ENCODE peak calls at places on chromosomes 3 and 15, in eight cellular contexts. One of them, this sample, is unnamed.

GRCh38 chr15:87949934-87950298 is 306.6 kb downstream of the NTRK3 start:
- DNase-seq in AG04450: no peak
- DNase-seq in HCT116: no peak
- DNase-seq in activated B cell treated with CpG ODN at 0.5 μM for 24 hours: no peak
- DNase-seq in epithelial cell of esophagus: no peak
- DNase-seq in GM13976: no peak
- DNase-seq in neural crest cell: no peak
- DNase-seq in fibroblast of pulmonary artery: no peak
- DNase-seq in this sample: no peak

GRCh38 chr3:31343075-31343474 is 189.7 kb upstream of the STT3B start:
- DNase-seq in AG04450: no peak
- DNase-seq in neural crest cell: no peak
- DNase-seq in GM13976: no peak
- DNase-seq in fibroblast of pulmonary artery: no peak
- DNase-seq in HCT116: no peak
- DNase-seq in activated B cell treated with CpG ODN at 0.5 μM for 24 hours: no peak
- DNase-seq in epithelial cell of esophagus: no peak
- DNase-seq in this sample: peak

GRCh38 chr3:126683506-126683905 is 20.5 kb upstream of the CHCHD6 start:
- DNase-seq in epithelial cell of esophagus: peak
- DNase-seq in neural crest cell: no peak
- DNase-seq in activated B cell treated with CpG ODN at 0.5 μM for 24 hours: no peak
- DNase-seq in HCT116: no peak
- DNase-seq in AG04450: no peak
- DNase-seq in fibroblast of pulmonary artery: no peak
- DNase-seq in GM13976: no peak
- DNase-seq in this sample: no peak

GRCh38 chr15:70557506-70558258 is 205.7 kb downstream of the UACA start:
- DNase-seq in activated B cell treated with CpG ODN at 0.5 μM for 24 hours: no peak
- DNase-seq in neural crest cell: no peak
- DNase-seq in epithelial cell of esophagus: no peak
- DNase-seq in AG04450: no peak
- DNase-seq in fibroblast of pulmonary artery: no peak
- DNase-seq in GM13976: no peak
- DNase-seq in HCT116: no peak
- DNase-seq in this sample: no peak

GRCh38 chr3:128091586-128091985 is 32.0 kb downstream of the RUVBL1 start:
- DNase-seq in activated B cell treated with CpG ODN at 0.5 μM for 24 hours: no peak
- DNase-seq in fibroblast of pulmonary artery: no peak
- DNase-seq in GM13976: no peak
- DNase-seq in AG04450: no peak
- DNase-seq in epithelial cell of esophagus: no peak
- DNase-seq in neural crest cell: no peak
- DNase-seq in HCT116: no peak
- DNase-seq in this sample: no peak

GRCh38 chr15:63915888-63916731 is 82.4 kb upstream of the HERC1 start:
- DNase-seq in fibroblast of pulmonary artery: peak
- DNase-seq in HCT116: no peak
- DNase-seq in GM13976: no peak
- DNase-seq in neural crest cell: no peak
- DNase-seq in epithelial cell of esophagus: peak
- DNase-seq in activated B cell treated with CpG ODN at 0.5 μM for 24 hours: no peak
- DNase-seq in AG04450: no peak
- DNase-seq in this sample: peak

GRCh38 chr15:44537728-44538240 is 837 bp downstream of the EIF3J start:
- DNase-seq in fibroblast of pulmonary artery: peak
- DNase-seq in activated B cell treated with CpG ODN at 0.5 μM for 24 hours: no peak
- DNase-seq in AG04450: no peak
- DNase-seq in epithelial cell of esophagus: peak
- DNase-seq in GM13976: peak
- DNase-seq in neural crest cell: no peak
- DNase-seq in HCT116: no peak
- DNase-seq in this sample: peak

GRCh38 chr3:142934897-142935269 is 28.6 kb downstream of the PAQR9 start:
- DNase-seq in activated B cell treated with CpG ODN at 0.5 μM for 24 hours: no peak
- DNase-seq in neural crest cell: no peak
- DNase-seq in fibroblast of pulmonary artery: no peak
- DNase-seq in epithelial cell of esophagus: no peak
- DNase-seq in HCT116: no peak
- DNase-seq in GM13976: no peak
- DNase-seq in AG04450: no peak
- DNase-seq in this sample: no peak

GRCh38 chr3:27114684-27115083 is 254.5 kb downstream of the NEK10 start:
- DNase-seq in GM13976: no peak
- DNase-seq in neural crest cell: no peak
- DNase-seq in HCT116: no peak
- DNase-seq in activated B cell treated with CpG ODN at 0.5 μM for 24 hours: no peak
- DNase-seq in AG04450: no peak
- DNase-seq in epithelial cell of esophagus: peak
- DNase-seq in fibroblast of pulmonary artery: no peak
- DNase-seq in this sample: no peak

GRCh38 chr3:98741121-98741716 is 21.9 kb upstream of the ST3GAL6 start:
- DNase-seq in fibroblast of pulmonary artery: peak
- DNase-seq in neural crest cell: no peak
- DNase-seq in epithelial cell of esophagus: peak
- DNase-seq in activated B cell treated with CpG ODN at 0.5 μM for 24 hours: no peak
- DNase-seq in AG04450: no peak
- DNase-seq in GM13976: no peak
- DNase-seq in HCT116: no peak
- DNase-seq in this sample: peak

GRCh38 chr3:16840111-16840444 is 44.7 kb upstream of the PLCL2 start:
- DNase-seq in AG04450: no peak
- DNase-seq in GM13976: no peak
- DNase-seq in neural crest cell: no peak
- DNase-seq in fibroblast of pulmonary artery: no peak
- DNase-seq in epithelial cell of esophagus: no peak
- DNase-seq in activated B cell treated with CpG ODN at 0.5 μM for 24 hours: no peak
- DNase-seq in HCT116: no peak
- DNase-seq in this sample: no peak

GRCh38 chr3:127074900-127075360 is 92.0 kb downstream of the PLXNA1 start:
- DNase-seq in activated B cell treated with CpG ODN at 0.5 μM for 24 hours: no peak
- DNase-seq in AG04450: no peak
- DNase-seq in HCT116: no peak
- DNase-seq in GM13976: peak
- DNase-seq in epithelial cell of esophagus: peak
- DNase-seq in neural crest cell: no peak
- DNase-seq in fibroblast of pulmonary artery: peak
- DNase-seq in this sample: peak

GRCh38 chr15:39115379-39116057 is 465.4 kb upstream of the THBS1 start:
- DNase-seq in neural crest cell: no peak
- DNase-seq in activated B cell treated with CpG ODN at 0.5 μM for 24 hours: no peak
- DNase-seq in AG04450: no peak
- DNase-seq in fibroblast of pulmonary artery: no peak
- DNase-seq in epithelial cell of esophagus: peak
- DNase-seq in GM13976: no peak
- DNase-seq in HCT116: no peak
- DNase-seq in this sample: no peak
- TF ChIP-seq CTCF in neural crest cell: no peak
- TF ChIP-seq CTCF in activated B cell treated with CpG ODN at 0.5 μM for 24 hours: no peak
- TF ChIP-seq CTCF in AG04450: no peak
- TF ChIP-seq CTCF in fibroblast of pulmonary artery: no peak
- TF ChIP-seq CTCF in epithelial cell of esophagus: no peak
- TF ChIP-seq CTCF in GM13976: no peak
- TF ChIP-seq CTCF in HCT116: no peak
- TF ChIP-seq CTCF in this sample: no peak

GRCh38 chr3:156005698-156006097 is 114.7 kb upstream of the KCNAB1 start:
- DNase-seq in AG04450: no peak
- DNase-seq in fibroblast of pulmonary artery: no peak
- DNase-seq in neural crest cell: no peak
- DNase-seq in epithelial cell of esophagus: no peak
- DNase-seq in HCT116: no peak
- DNase-seq in GM13976: no peak
- DNase-seq in activated B cell treated with CpG ODN at 0.5 μM for 24 hours: no peak
- DNase-seq in this sample: no peak

GRCh38 chr3:156014456-156014855 is 105.9 kb upstream of the KCNAB1 start:
- DNase-seq in neural crest cell: no peak
- DNase-seq in epithelial cell of esophagus: no peak
- DNase-seq in GM13976: no peak
- DNase-seq in activated B cell treated with CpG ODN at 0.5 μM for 24 hours: no peak
- DNase-seq in fibroblast of pulmonary artery: no peak
- DNase-seq in AG04450: no peak
- DNase-seq in HCT116: no peak
- DNase-seq in this sample: no peak

GRCh38 chr3:156010829-156011228 is 109.5 kb upstream of the KCNAB1 start:
- DNase-seq in AG04450: no peak
- DNase-seq in GM13976: no peak
- DNase-seq in epithelial cell of esophagus: peak
- DNase-seq in HCT116: peak
- DNase-seq in neural crest cell: no peak
- DNase-seq in activated B cell treated with CpG ODN at 0.5 μM for 24 hours: no peak
- DNase-seq in fibroblast of pulmonary artery: peak
- DNase-seq in this sample: peak
- TF ChIP-seq CTCF in AG04450: no peak
- TF ChIP-seq CTCF in GM13976: peak
- TF ChIP-seq CTCF in epithelial cell of esophagus: peak
- TF ChIP-seq CTCF in HCT116: peak
- TF ChIP-seq CTCF in neural crest cell: peak
- TF ChIP-seq CTCF in activated B cell treated with CpG ODN at 0.5 μM for 24 hours: no peak
- TF ChIP-seq CTCF in fibroblast of pulmonary artery: peak
- TF ChIP-seq CTCF in this sample: peak

GRCh38 chr3:13648060-13648743 is 99.3 kb downstream of the FBLN2 start:
- DNase-seq in AG04450: peak
- DNase-seq in activated B cell treated with CpG ODN at 0.5 μM for 24 hours: peak
- DNase-seq in GM13976: peak
- DNase-seq in fibroblast of pulmonary artery: peak
- DNase-seq in neural crest cell: peak
- DNase-seq in epithelial cell of esophagus: peak
- DNase-seq in HCT116: peak
- DNase-seq in this sample: peak
- TF ChIP-seq CTCF in AG04450: peak
- TF ChIP-seq CTCF in activated B cell treated with CpG ODN at 0.5 μM for 24 hours: peak
- TF ChIP-seq CTCF in GM13976: peak
- TF ChIP-seq CTCF in fibroblast of pulmonary artery: peak
- TF ChIP-seq CTCF in neural crest cell: peak
- TF ChIP-seq CTCF in epithelial cell of esophagus: peak
- TF ChIP-seq CTCF in HCT116: peak
- TF ChIP-seq CTCF in this sample: peak

GRCh38 chr15:94131875-94132274 is 99.5 kb upstream of the MCTP2 start:
- DNase-seq in epithelial cell of esophagus: peak
- DNase-seq in HCT116: no peak
- DNase-seq in fibroblast of pulmonary artery: no peak
- DNase-seq in AG04450: no peak
- DNase-seq in GM13976: no peak
- DNase-seq in activated B cell treated with CpG ODN at 0.5 μM for 24 hours: no peak
- DNase-seq in neural crest cell: no peak
- DNase-seq in this sample: no peak
- TF ChIP-seq CTCF in epithelial cell of esophagus: no peak
- TF ChIP-seq CTCF in HCT116: no peak
- TF ChIP-seq CTCF in fibroblast of pulmonary artery: no peak
- TF ChIP-seq CTCF in AG04450: no peak
- TF ChIP-seq CTCF in GM13976: peak
- TF ChIP-seq CTCF in activated B cell treated with CpG ODN at 0.5 μM for 24 hours: no peak
- TF ChIP-seq CTCF in neural crest cell: no peak
- TF ChIP-seq CTCF in this sample: no peak

DNA sequence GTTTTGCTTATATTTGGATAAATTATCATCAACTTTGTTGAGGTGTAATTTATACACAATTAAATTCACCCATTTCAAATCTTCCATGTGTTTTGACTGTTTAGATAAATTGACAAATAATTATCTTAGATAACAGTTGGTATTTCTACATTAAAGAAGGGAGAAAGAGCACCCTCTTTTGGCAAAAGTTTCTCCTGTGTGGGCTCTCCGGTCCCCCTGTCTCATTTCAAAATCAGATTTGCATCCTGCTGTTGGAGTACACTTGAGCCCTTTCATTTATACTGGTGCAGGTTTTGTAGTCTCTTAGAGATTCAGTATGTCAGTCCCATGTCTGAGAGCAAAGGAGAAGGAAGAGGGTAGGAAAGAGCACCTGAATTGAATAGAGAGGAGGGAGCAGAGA is 49.4 kb downstream of the NKIRAS1 start:
- DNase-seq in HCT116: no peak
- DNase-seq in fibroblast of pulmonary artery: no peak
- DNase-seq in neural crest cell: no peak
- DNase-seq in activated B cell treated with CpG ODN at 0.5 μM for 24 hours: no peak
- DNase-seq in epithelial cell of esophagus: no peak
- DNase-seq in AG04450: no peak
- DNase-seq in GM13976: no peak
- DNase-seq in this sample: no peak
- TF ChIP-seq CTCF in HCT116: peak
- TF ChIP-seq CTCF in fibroblast of pulmonary artery: no peak
- TF ChIP-seq CTCF in neural crest cell: no peak
- TF ChIP-seq CTCF in activated B cell treated with CpG ODN at 0.5 μM for 24 hours: no peak
- TF ChIP-seq CTCF in epithelial cell of esophagus: no peak
- TF ChIP-seq CTCF in AG04450: no peak
- TF ChIP-seq CTCF in GM13976: peak
- TF ChIP-seq CTCF in this sample: no peak

GRCh38 chr3:5006755-5007202 is 27.5 kb downstream of the BHLHE40 start:
- DNase-seq in AG04450: no peak
- DNase-seq in activated B cell treated with CpG ODN at 0.5 μM for 24 hours: peak
- DNase-seq in epithelial cell of esophagus: peak
- DNase-seq in neural crest cell: no peak
- DNase-seq in HCT116: no peak
- DNase-seq in fibroblast of pulmonary artery: no peak
- DNase-seq in GM13976: peak
- DNase-seq in this sample: no peak
- TF ChIP-seq CTCF in AG04450: no peak
- TF ChIP-seq CTCF in activated B cell treated with CpG ODN at 0.5 μM for 24 hours: no peak
- TF ChIP-seq CTCF in epithelial cell of esophagus: no peak
- TF ChIP-seq CTCF in neural crest cell: no peak
- TF ChIP-seq CTCF in HCT116: no peak
- TF ChIP-seq CTCF in fibroblast of pulmonary artery: no peak
- TF ChIP-seq CTCF in GM13976: no peak
- TF ChIP-seq CTCF in this sample: no peak

DNA sequence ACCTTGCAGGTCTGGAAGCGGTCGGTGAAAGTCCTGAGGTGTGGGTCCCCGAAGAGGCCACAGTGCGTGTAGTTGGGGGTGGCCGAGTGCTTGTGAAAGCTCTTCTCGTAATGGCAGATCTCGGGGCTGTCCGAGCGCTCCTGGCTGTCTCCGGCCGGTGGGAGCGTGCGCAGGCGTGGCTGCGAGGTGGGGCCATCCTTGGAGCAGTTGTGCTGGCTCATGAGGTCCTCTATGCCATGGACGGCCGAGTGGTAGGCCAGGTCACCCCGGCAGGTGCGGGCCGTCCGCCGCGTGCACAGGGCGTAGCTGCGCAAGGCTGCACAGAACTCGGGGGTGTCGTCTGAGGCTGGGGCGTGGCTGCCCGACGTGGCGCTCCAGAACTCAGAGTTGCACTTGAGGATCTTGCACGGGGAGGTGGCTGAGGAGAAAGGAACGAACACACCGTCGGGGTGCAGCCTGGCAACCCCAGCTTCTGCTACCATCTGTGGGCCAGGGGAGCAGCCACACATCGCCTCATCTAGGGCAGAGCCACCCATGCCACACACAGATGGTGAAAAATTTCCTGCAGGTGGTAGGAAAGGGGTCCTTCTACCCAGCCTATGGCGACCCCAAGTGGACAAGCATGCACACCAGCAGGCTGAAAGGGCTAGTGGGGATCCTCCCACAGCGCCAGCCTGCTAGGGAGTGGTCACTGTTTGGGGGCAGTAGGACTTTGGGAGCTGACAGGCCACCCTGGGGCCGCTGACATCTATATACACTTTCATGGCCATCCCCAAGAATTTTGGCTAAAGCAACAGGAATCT is 36.7 kb downstream of the RGMA start:
- DNase-seq in HCT116: no peak
- DNase-seq in activated B cell treated with CpG ODN at 0.5 μM for 24 hours: no peak
- DNase-seq in fibroblast of pulmonary artery: no peak
- DNase-seq in neural crest cell: no peak
- DNase-seq in epithelial cell of esophagus: no peak
- DNase-seq in AG04450: no peak
- DNase-seq in GM13976: no peak
- DNase-seq in this sample: no peak
- TF ChIP-seq CTCF in HCT116: peak
- TF ChIP-seq CTCF in activated B cell treated with CpG ODN at 0.5 μM for 24 hours: no peak
- TF ChIP-seq CTCF in fibroblast of pulmonary artery: peak
- TF ChIP-seq CTCF in neural crest cell: no peak
- TF ChIP-seq CTCF in epithelial cell of esophagus: no peak
- TF ChIP-seq CTCF in AG04450: no peak
- TF ChIP-seq CTCF in GM13976: peak
- TF ChIP-seq CTCF in this sample: no peak